ENCODE peak calls at places on chromosomes 13 and 19, in six cellular contexts. L is colonic mucosa, G is cardiac muscle cell, H is tibial nerve, Y is ascending aorta, W is omental fat pad. O is an unnamed sample.

GRCh38 chr19:5832049-5832448 is 7.5 kb downstream of the FUT6 start:
- DNase-seq in L (no peak), G (no peak), H (no peak), Y (no peak), W (no peak), O (no peak)

GRCh38 chr19:56145698-56146097 is 4.6 kb downstream of the ZNF444 start:
- DNase-seq in L (no peak), G (no peak), H (no peak), Y (no peak), W (no peak), O (no peak)

GRCh38 chr19:42095814-42096230 is 19.9 kb downstream of the ZNF574 start:
- DNase-seq in L (no peak), G (peak; percentile 29), H (no peak), Y (no peak), W (no peak), O (no peak)

GRCh38 chr13:93496985-93497673 is 270.5 kb downstream of the GPC6 start:
- DNase-seq in L (no peak), G (peak; percentile 77), H (no peak), Y (no peak), W (no peak), O (no peak)

GRCh38 chr19:8253678-8254077 is 44.5 kb downstream of the CERS4 start:
- DNase-seq in L (no peak), G (no peak), H (no peak), Y (no peak), W (no peak), O (no peak)

GRCh38 chr13:94608586-94608985 is 6.9 kb downstream of the GPR180 start:
- DNase-seq in L (no peak), G (no peak), H (no peak), Y (no peak), W (no peak), O (no peak)

GRCh38 chr19:39444598-39445257 is 654 bp upstream of the SUPT5H start:
- DNase-seq in L (peak; percentile 25), G (peak; percentile 6), H (no peak), Y (no peak), W (no peak), O (no peak)

GRCh38 chr13:30737511-30738342 is 2.4 kb downstream of the ALOX5AP start:
- DNase-seq in L (no peak), G (no peak), H (no peak), Y (no peak), W (no peak), O (no peak)

GRCh38 chr19:4556574-4557185 is 2.8 kb downstream of the SEMA6B start:
- DNase-seq in L (peak; percentile 57), G (peak; percentile 42), H (no peak), Y (no peak), W (no peak), O (no peak)

GRCh38 chr19:16197188-16197621 is 506 bp upstream of the AP1M1 start:
- DNase-seq in L (no peak), G (no peak), H (peak; percentile 30), Y (no peak), W (no peak), O (no peak)

GRCh38 chr19:41001243-41001971 is 10.3 kb downstream of the CYP2B6 start:
- DNase-seq in L (no peak), G (no peak), H (no peak), Y (no peak), W (no peak), O (no peak)

GRCh38 chr19:13262450-13262849 is 112.2 kb downstream of the IER2 start:
- DNase-seq in L (no peak), G (peak; percentile 53), H (no peak), Y (no peak), W (no peak), O (no peak)
- TF ChIP-seq CTCF in L (peak; percentile 49), G (peak; percentile 53), H (peak; percentile 39), Y (peak; percentile 57), W (no peak), O (peak; percentile 69)

GRCh38 chr13:73397486-73398020 is 338.7 kb downstream of the KLF5 start:
- DNase-seq in L (peak; percentile 59), G (no peak), H (no peak), Y (no peak), W (no peak), O (no peak)

GRCh38 chr13:73404581-73404980 is 345.8 kb downstream of the KLF5 start:
- DNase-seq in L (no peak), G (no peak), H (no peak), Y (no peak), W (no peak), O (no peak)

GRCh38 chr13:73399347-73400216 is 340.8 kb downstream of the KLF5 start:
- DNase-seq in L (peak; percentile 81), G (no peak), H (no peak), Y (no peak), W (no peak), O (no peak)

GRCh38 chr13:73403362-73404150 is 344.8 kb downstream of the KLF5 start:
- DNase-seq in L (no peak), G (no peak), H (no peak), Y (no peak), W (no peak), O (no peak)

DNA sequence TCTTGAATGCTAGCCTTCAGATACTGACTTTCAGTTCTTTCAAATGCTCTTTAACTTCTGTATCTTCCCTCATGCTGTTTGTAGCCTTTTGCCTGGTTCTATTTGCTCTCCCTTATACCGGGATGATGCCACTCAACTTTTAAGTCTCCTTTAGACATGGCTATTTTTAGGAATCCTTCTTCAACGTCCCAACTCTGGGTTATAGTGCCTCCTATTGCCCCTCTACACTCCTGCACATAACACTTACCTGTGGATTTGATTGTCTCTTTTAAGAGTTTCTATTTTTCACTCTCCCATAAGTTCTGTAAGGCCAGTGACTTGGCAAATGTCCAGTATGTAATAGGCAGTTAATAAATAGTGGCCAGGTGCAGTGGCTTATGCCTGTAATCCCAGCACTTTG is 343.0 kb downstream of the KLF5 start:
- DNase-seq in L (no peak), G (no peak), H (no peak), Y (no peak), W (no peak), O (no peak)
- TF ChIP-seq CTCF in L (no peak), G (no peak), H (no peak), Y (no peak), W (no peak), O (no peak)

DNA sequence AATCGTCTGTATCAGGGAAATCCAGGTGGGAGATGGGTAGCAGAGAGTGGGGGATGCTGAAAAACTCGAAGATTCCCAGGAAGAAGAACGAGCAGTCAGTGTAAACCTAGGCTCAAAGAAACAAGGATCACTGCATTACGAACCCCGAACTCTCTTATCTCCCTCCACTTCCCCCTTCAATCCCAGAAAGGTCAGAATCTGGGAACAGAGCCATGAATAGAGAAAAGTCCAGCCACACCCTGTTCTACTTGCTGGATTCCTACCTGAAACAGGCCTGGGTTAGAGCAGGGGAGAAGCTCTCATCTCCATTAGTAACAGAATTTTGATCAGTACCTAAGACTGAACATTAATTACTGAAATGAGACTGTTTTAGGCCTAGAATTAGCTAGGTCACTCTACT is 24.4 kb downstream of the EPSTI1 start:
- DNase-seq in L (peak; percentile 64), G (no peak), H (no peak), Y (no peak), W (no peak), O (no peak)
- TF ChIP-seq CTCF in L (no peak), G (no peak), H (no peak), Y (no peak), W (no peak), O (no peak)

DNA sequence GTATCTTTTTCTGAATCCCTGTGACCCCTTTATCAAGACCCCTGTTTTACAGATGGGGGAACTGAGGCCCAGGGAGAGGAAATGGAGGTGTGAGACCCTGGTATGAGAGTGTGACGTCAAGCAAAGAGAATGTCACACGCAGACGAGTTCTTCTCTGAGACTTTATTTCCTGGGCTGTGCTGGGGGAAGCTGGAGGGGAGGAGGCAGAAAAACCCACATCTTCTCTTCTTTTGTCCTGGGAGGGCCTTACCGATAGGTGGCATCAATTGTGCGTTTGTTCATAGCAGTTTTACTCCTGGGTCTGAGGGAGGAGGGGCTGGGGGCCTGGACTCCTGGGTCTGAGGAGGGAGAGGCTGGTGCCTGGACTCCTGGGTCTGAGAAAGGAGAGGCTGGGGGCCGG is 4.9 kb upstream of the KLK15 start:
- DNase-seq in L (no peak), G (no peak), H (no peak), Y (no peak), W (no peak), O (no peak)
- TF ChIP-seq CTCF in L (no peak), G (peak; percentile 20), H (no peak), Y (no peak), W (no peak), O (no peak)

GRCh38 chr19:35231956-35232746 is 3.6 kb upstream of the FAM187B start:
- DNase-seq in L (no peak), G (no peak), H (no peak), Y (no peak), W (no peak), O (peak; percentile 68)

GRCh38 chr19:35241417-35241816 is 7.4 kb upstream of the LSR start:
- DNase-seq in L (no peak), G (no peak), H (no peak), Y (no peak), W (no peak), O (no peak)

GRCh38 chr19:35232912-35233311 is 4.4 kb upstream of the FAM187B start:
- DNase-seq in L (no peak), G (no peak), H (no peak), Y (no peak), W (no peak), O (peak; percentile 40)

GRCh38 chr19:35240322-35240721 is 8.5 kb upstream of the LSR start:
- DNase-seq in L (peak; percentile 15), G (no peak), H (no peak), Y (no peak), W (no peak), O (no peak)

DNA sequence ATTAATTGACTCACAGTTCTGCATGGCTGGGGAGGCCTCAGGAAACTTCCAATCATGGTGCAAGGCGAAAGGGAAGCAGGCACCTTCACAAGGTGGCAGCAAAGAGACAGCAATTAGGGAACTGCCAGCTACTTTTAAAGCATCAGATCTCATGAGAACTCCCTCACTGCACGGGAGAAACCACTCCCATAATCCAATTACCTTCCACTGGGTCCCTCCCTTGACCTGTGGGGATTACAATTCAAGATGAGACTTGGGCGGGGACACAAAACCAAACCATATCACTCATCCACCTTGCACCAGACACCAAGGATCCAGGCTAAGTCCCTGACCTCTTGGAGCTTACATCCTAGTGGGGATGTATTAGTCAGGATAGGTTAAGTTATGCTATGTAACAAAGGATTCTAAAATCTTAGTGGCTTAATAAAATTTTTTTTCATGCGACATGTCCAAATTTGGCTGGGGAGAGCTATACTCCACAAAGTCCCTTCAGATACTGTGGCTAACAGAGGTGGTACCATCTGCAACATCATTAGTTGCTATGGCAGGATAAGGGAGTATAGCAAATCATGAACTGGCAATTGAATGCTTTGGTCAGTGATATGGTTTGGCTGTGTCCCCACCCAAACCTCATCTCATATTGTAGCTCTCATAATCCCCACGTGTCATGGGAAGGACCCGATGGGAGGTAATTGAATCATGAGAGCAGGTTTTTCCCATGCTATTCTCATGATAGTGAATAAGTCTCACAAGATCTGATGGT is 8.3 kb upstream of the FAM187B start:
- DNase-seq in L (no peak), G (no peak), H (no peak), Y (no peak), W (no peak), O (peak; percentile 7)
- TF ChIP-seq CTCF in L (no peak), G (peak; percentile 4), H (no peak), Y (no peak), W (no peak), O (no peak)

GRCh38 chr19:30003862-30004261 is 61.8 kb downstream of the URI1 start:
- DNase-seq in L (no peak), G (no peak), H (no peak), Y (no peak), W (no peak), O (no peak)
- TF ChIP-seq CTCF in L (no peak), G (no peak), H (no peak), Y (no peak), W (no peak), O (no peak)

O was measured in osteocyte.